ENCODE peak calls at places on chromosomes 6 and 20, in seven cellular contexts. E is endothelial cell of umbilical vein, N is HCT116, L is H1, Y is K562, Q is GM12878, T is HepG2. C is an unnamed sample. For H3K9me3, the result is how much of the 10 kb centered on the place peaks cover.

GRCh38 chr20:51220293-51220706 is 197.4 kb upstream of the KCNG1 start:
- DNase-seq in E (peak), N (no peak), L (no peak), Y (peak), Q (no peak), T (peak), C (no peak)

GRCh38 chr20:47487175-47487917 is 14.3 kb upstream of the NCOA3 start:
- DNase-seq in E (peak), N (no peak), L (no peak), Y (peak), Q (peak), T (no peak), C (no peak)

GRCh38 chr6:31497595-31498476 is at the start of gene MICB:
- DNase-seq in E (peak), N (peak), L (peak), Y (peak), Q (peak), T (peak), C (peak)

GRCh38 chr6:83270971-83271714 is 78.0 kb downstream of the RWDD2A start:
- DNase-seq in E (peak), N (peak), L (no peak), Y (no peak), Q (no peak), T (no peak), C (no peak)

GRCh38 chr6:159109391-159109790 is 59.8 kb upstream of the FNDC1 start:
- DNase-seq in E (no peak), N (no peak), L (no peak), Y (no peak), Q (no peak), T (no peak), C (no peak)

GRCh38 chr20:11919046-11919445 is 1.4 kb downstream of the BTBD3 start:
- DNase-seq in E (no peak), N (no peak), L (no peak), Y (no peak), Q (no peak), T (no peak), C (no peak)

GRCh38 chr6:163806761-163807499 is 392.4 kb downstream of the QKI start:
- DNase-seq in E (no peak), N (no peak), L (no peak), Y (peak), Q (no peak), T (no peak), C (no peak)

GRCh38 chr20:62811720-62812119 is 5.1 kb upstream of the COL9A3 start:
- DNase-seq in E (no peak), N (no peak), L (no peak), Y (no peak), Q (no peak), T (no peak), C (no peak)

GRCh38 chr20:50513169-50514034 is 3.2 kb downstream of the PTPN1 start:
- DNase-seq in E (peak), N (no peak), L (no peak), Y (no peak), Q (no peak), T (no peak), C (no peak)

GRCh38 chr6:23003671-23004598 is 434.6 kb downstream of the HDGFL1 start:
- DNase-seq in E (no peak), N (no peak), L (no peak), Y (no peak), Q (no peak), T (no peak), C (no peak)

GRCh38 chr6:79630883-79631799 is at the start of gene SH3BGRL2:
- DNase-seq in E (peak), N (peak), L (peak), Y (peak), Q (no peak), T (peak), C (no peak)

GRCh38 chr6:144220031-144220790 is 64.9 kb upstream of the UTRN start:
- DNase-seq in E (no peak), N (no peak), L (no peak), Y (no peak), Q (no peak), T (no peak), C (no peak)

GRCh38 chr20:59788811-59789210 is 144.6 kb downstream of the SYCP2 start:
- DNase-seq in E (no peak), N (no peak), L (no peak), Y (no peak), Q (no peak), T (no peak), C (no peak)

GRCh38 chr20:57536759-57537724 is 12.1 kb upstream of the CTCFL start:
- DNase-seq in E (no peak), N (no peak), L (no peak), Y (no peak), Q (no peak), T (no peak), C (no peak)
- H3K9me3 ChIP-seq in E (under half), N (under half), L (under half), Y (under half), Q (under half), T (under half), C (under half)

GRCh38 chr6:90296346-90297123 is at the start of gene BACH2:
- DNase-seq in E (peak), N (peak), L (peak), Y (peak), Q (no peak), T (peak), C (no peak)

GRCh38 chr6:90294989-90295853 is 1.4 kb downstream of the BACH2 start:
- DNase-seq in E (peak), N (no peak), L (no peak), Y (peak), Q (no peak), T (no peak), C (no peak)

GRCh38 chr6:90297124-90297865 is 652 bp upstream of the BACH2 start:
- DNase-seq in E (no peak), N (no peak), L (no peak), Y (no peak), Q (no peak), T (no peak), C (no peak)

GRCh38 chr6:90294614-90294988 is 2.0 kb downstream of the BACH2 start:
- DNase-seq in E (no peak), N (no peak), L (no peak), Y (no peak), Q (no peak), T (no peak), C (no peak)

GRCh38 chr6:90295854-90296345 is 743 bp downstream of the BACH2 start:
- DNase-seq in E (peak), N (no peak), L (no peak), Y (peak), Q (no peak), T (no peak), C (no peak)
- TF ChIP-seq POLR2AphosphoS5 in E (no peak), N (no peak), L (peak), Y (no peak), Q (no peak), T (no peak), C (no peak)

DNA sequence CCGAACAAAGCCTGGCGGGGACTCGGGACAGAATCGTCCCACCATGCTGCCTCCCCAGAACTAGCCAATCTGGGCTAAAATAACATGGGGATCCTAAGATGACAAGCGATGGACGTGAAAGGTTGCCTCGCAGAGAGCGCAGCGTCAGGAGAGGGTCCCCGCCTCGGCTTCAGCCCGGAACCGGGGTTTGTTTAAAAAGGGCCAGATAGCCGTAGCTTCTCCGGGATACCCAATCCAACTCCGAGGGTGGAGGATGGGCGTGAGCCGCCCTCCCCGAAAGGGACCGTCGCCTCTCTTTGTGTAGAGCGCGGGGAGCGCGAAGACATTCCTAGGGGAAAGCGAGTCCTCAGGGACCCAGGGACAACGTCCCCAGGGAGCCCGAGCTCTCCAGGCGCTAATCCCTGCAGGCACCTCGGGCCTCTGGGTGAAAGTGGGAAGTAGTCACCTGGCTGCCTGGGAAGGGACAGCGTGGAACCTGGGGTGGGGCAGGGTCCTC is 640 bp downstream of the CD24 start:
- DNase-seq in E (no peak), N (no peak), L (no peak), Y (no peak), Q (no peak), T (no peak), C (no peak)
- TF ChIP-seq EZH2 in E (peak), N (no peak), L (no peak), Y (no peak), Q (no peak), T (no peak), C (peak)

GRCh38 chr6:137497722-137498463 is 3.7 kb upstream of the OLIG3 start:
- DNase-seq in E (no peak), N (no peak), L (no peak), Y (no peak), Q (no peak), T (no peak), C (no peak)
- H3K9me3 ChIP-seq in E (under half), N (under half), L (under half), Y (under half), Q (under half), T (under half), C (under half)

C was measured in SK-N-MC.